ENCODE peak calls at places on chromosomes 1 and 21, in six cellular contexts. One of them, this sample, is unnamed.
A peak's percentile ranks its signal among the peaks of the same experiment; 100 is the strongest.

GRCh38 chr1:245771521-245772281 is 616.9 kb downstream of the KIF26B start:
- DNase-seq in heart right ventricle: no peak
- DNase-seq in uterus: no peak
- DNase-seq in breast epithelium: no peak
- DNase-seq in testis: no peak
- DNase-seq in naive thymus-derived CD4-positive, alpha-beta T cell: no peak
- DNase-seq in this sample: no peak

GRCh38 chr1:174153085-174153824 is 6.1 kb upstream of the RABGAP1L start:
- DNase-seq in heart right ventricle: no peak
- DNase-seq in uterus: no peak
- DNase-seq in naive thymus-derived CD4-positive, alpha-beta T cell: no peak
- DNase-seq in testis: no peak
- DNase-seq in breast epithelium: no peak
- DNase-seq in this sample: no peak

GRCh38 chr1:160455153-160455517 is 54.8 kb downstream of the VANGL2 start:
- DNase-seq in naive thymus-derived CD4-positive, alpha-beta T cell: no peak
- DNase-seq in uterus: no peak
- DNase-seq in breast epithelium: no peak
- DNase-seq in testis: no peak
- DNase-seq in heart right ventricle: no peak
- DNase-seq in this sample: no peak

GRCh38 chr1:187871177-187871576 is 1042.4 kb downstream of the PLA2G4A start:
- DNase-seq in heart right ventricle: no peak
- DNase-seq in testis: no peak
- DNase-seq in uterus: no peak
- DNase-seq in breast epithelium: no peak
- DNase-seq in naive thymus-derived CD4-positive, alpha-beta T cell: no peak
- DNase-seq in this sample: no peak

GRCh38 chr1:184614667-184615066 is 140.0 kb downstream of the EDEM3 start:
- DNase-seq in naive thymus-derived CD4-positive, alpha-beta T cell: no peak
- DNase-seq in uterus: no peak
- DNase-seq in breast epithelium: no peak
- DNase-seq in heart right ventricle: no peak
- DNase-seq in testis: no peak
- DNase-seq in this sample: no peak

GRCh38 chr1:11600901-11601300 is 53.3 kb downstream of the FBXO2 start:
- DNase-seq in naive thymus-derived CD4-positive, alpha-beta T cell: no peak
- DNase-seq in heart right ventricle: no peak
- DNase-seq in uterus: no peak
- DNase-seq in breast epithelium: no peak
- DNase-seq in testis: no peak
- DNase-seq in this sample: no peak

GRCh38 chr21:35086357-35086756 is 37.3 kb upstream of the RUNX1 start:
- DNase-seq in uterus: no peak
- DNase-seq in naive thymus-derived CD4-positive, alpha-beta T cell: no peak
- DNase-seq in testis: no peak
- DNase-seq in heart right ventricle: no peak
- DNase-seq in breast epithelium: no peak
- DNase-seq in this sample: no peak

GRCh38 chr1:176880954-176881595 is 283.4 kb downstream of the ASTN1 start:
- DNase-seq in naive thymus-derived CD4-positive, alpha-beta T cell: peak; percentile 41
- DNase-seq in uterus: peak; percentile 67
- DNase-seq in heart right ventricle: peak; percentile 60
- DNase-seq in testis: peak; percentile 89
- DNase-seq in breast epithelium: peak; percentile 28
- DNase-seq in this sample: no peak

GRCh38 chr1:31027693-31028526 is 37.6 kb downstream of the PUM1 start:
- DNase-seq in uterus: no peak
- DNase-seq in naive thymus-derived CD4-positive, alpha-beta T cell: no peak
- DNase-seq in testis: no peak
- DNase-seq in breast epithelium: no peak
- DNase-seq in heart right ventricle: no peak
- DNase-seq in this sample: no peak

GRCh38 chr1:236400061-236400638 is 6.1 kb downstream of the EDARADD start:
- DNase-seq in naive thymus-derived CD4-positive, alpha-beta T cell: no peak
- DNase-seq in heart right ventricle: no peak
- DNase-seq in testis: no peak
- DNase-seq in uterus: no peak
- DNase-seq in breast epithelium: no peak
- DNase-seq in this sample: no peak

GRCh38 chr1:72281637-72282270 is 585 bp downstream of the NEGR1 start:
- DNase-seq in testis: peak; percentile 38
- DNase-seq in heart right ventricle: no peak
- DNase-seq in breast epithelium: no peak
- DNase-seq in naive thymus-derived CD4-positive, alpha-beta T cell: peak; percentile 22
- DNase-seq in uterus: no peak
- DNase-seq in this sample: no peak

GRCh38 chr1:161730050-161730564 is 8.8 kb downstream of the FCRLB start:
- DNase-seq in heart right ventricle: no peak
- DNase-seq in breast epithelium: no peak
- DNase-seq in naive thymus-derived CD4-positive, alpha-beta T cell: peak; percentile 38
- DNase-seq in testis: no peak
- DNase-seq in uterus: no peak
- DNase-seq in this sample: no peak

GRCh38 chr21:39852726-39853510 is 14.3 kb upstream of the PCP4 start:
- DNase-seq in heart right ventricle: no peak
- DNase-seq in testis: no peak
- DNase-seq in uterus: no peak
- DNase-seq in naive thymus-derived CD4-positive, alpha-beta T cell: no peak
- DNase-seq in breast epithelium: no peak
- DNase-seq in this sample: no peak
- H3K9me3 ChIP-seq in heart right ventricle: no peaks in the 10 kb centered on the region
- H3K9me3 ChIP-seq in testis: no peaks in the 10 kb centered on the region
- H3K9me3 ChIP-seq in uterus: no peaks in the 10 kb centered on the region
- H3K9me3 ChIP-seq in naive thymus-derived CD4-positive, alpha-beta T cell: no peaks in the 10 kb centered on the region
- H3K9me3 ChIP-seq in breast epithelium: no peaks in the 10 kb centered on the region
- H3K9me3 ChIP-seq in this sample: no peaks in the 10 kb centered on the region

GRCh38 chr1:147083919-147084272 is 88.4 kb downstream of the PRKAB2 start:
- DNase-seq in breast epithelium: no peak
- DNase-seq in heart right ventricle: no peak
- DNase-seq in testis: no peak
- DNase-seq in uterus: no peak
- DNase-seq in naive thymus-derived CD4-positive, alpha-beta T cell: no peak
- DNase-seq in this sample: no peak
- H3K9me3 ChIP-seq in breast epithelium: peaks cover 5% of the 10 kb centered on the region
- H3K9me3 ChIP-seq in heart right ventricle: peaks cover 32% of the 10 kb centered on the region
- H3K9me3 ChIP-seq in testis: no peaks in the 10 kb centered on the region
- H3K9me3 ChIP-seq in uterus: no peaks in the 10 kb centered on the region
- H3K9me3 ChIP-seq in naive thymus-derived CD4-positive, alpha-beta T cell: no peaks in the 10 kb centered on the region
- H3K9me3 ChIP-seq in this sample: peaks cover 3% of the 10 kb centered on the region

GRCh38 chr21:31901342-31901741 is 28.5 kb downstream of the HUNK start:
- DNase-seq in heart right ventricle: no peak
- DNase-seq in uterus: no peak
- DNase-seq in testis: no peak
- DNase-seq in naive thymus-derived CD4-positive, alpha-beta T cell: no peak
- DNase-seq in breast epithelium: no peak
- DNase-seq in this sample: no peak
- H3K9me3 ChIP-seq in heart right ventricle: no peaks in the 10 kb centered on the region
- H3K9me3 ChIP-seq in uterus: no peaks in the 10 kb centered on the region
- H3K9me3 ChIP-seq in testis: no peaks in the 10 kb centered on the region
- H3K9me3 ChIP-seq in naive thymus-derived CD4-positive, alpha-beta T cell: no peaks in the 10 kb centered on the region
- H3K9me3 ChIP-seq in breast epithelium: no peaks in the 10 kb centered on the region
- H3K9me3 ChIP-seq in this sample: no peaks in the 10 kb centered on the region

GRCh38 chr1:228530086-228530758 is 43.0 kb downstream of the RNF187 start:
- DNase-seq in heart right ventricle: no peak
- DNase-seq in uterus: no peak
- DNase-seq in naive thymus-derived CD4-positive, alpha-beta T cell: no peak
- DNase-seq in breast epithelium: no peak
- DNase-seq in testis: no peak
- DNase-seq in this sample: no peak
- H3K9me3 ChIP-seq in heart right ventricle: peaks cover 2% of the 10 kb centered on the region
- H3K9me3 ChIP-seq in uterus: no peaks in the 10 kb centered on the region
- H3K9me3 ChIP-seq in naive thymus-derived CD4-positive, alpha-beta T cell: no peaks in the 10 kb centered on the region
- H3K9me3 ChIP-seq in breast epithelium: no peaks in the 10 kb centered on the region
- H3K9me3 ChIP-seq in testis: no peaks in the 10 kb centered on the region
- H3K9me3 ChIP-seq in this sample: no peaks in the 10 kb centered on the region

DNA sequence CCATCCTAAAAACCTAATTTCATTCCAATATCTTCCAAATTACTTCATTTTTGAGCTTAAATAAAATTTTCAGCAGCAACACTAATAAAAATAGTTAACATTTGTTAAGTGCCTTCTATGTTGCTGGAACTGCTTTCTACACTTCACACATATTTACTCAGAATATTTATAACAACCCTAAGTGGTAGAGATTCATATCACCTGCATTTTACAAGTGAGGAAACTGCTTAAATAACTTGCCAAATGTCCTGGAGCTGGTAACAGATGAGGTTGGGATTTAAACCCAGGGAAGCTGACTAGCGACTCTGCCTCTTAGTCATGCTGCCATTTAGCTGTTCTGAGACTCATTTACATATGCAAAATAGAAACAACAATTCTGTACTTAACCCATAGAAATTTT is 86.1 kb upstream of the PBX1 start:
- DNase-seq in heart right ventricle: no peak
- DNase-seq in breast epithelium: no peak
- DNase-seq in naive thymus-derived CD4-positive, alpha-beta T cell: no peak
- DNase-seq in testis: no peak
- DNase-seq in uterus: no peak
- DNase-seq in this sample: no peak
- H3K9me3 ChIP-seq in heart right ventricle: no peaks in the 10 kb centered on the region
- H3K9me3 ChIP-seq in breast epithelium: no peaks in the 10 kb centered on the region
- H3K9me3 ChIP-seq in naive thymus-derived CD4-positive, alpha-beta T cell: no peaks in the 10 kb centered on the region
- H3K9me3 ChIP-seq in testis: no peaks in the 10 kb centered on the region
- H3K9me3 ChIP-seq in uterus: no peaks in the 10 kb centered on the region
- H3K9me3 ChIP-seq in this sample: no peaks in the 10 kb centered on the region

GRCh38 chr1:238468068-238468467 is 577.3 kb upstream of the ZP4 start:
- DNase-seq in naive thymus-derived CD4-positive, alpha-beta T cell: no peak
- DNase-seq in breast epithelium: no peak
- DNase-seq in uterus: no peak
- DNase-seq in heart right ventricle: no peak
- DNase-seq in testis: no peak
- DNase-seq in this sample: no peak
- H3K9me3 ChIP-seq in naive thymus-derived CD4-positive, alpha-beta T cell: no peaks in the 10 kb centered on the region
- H3K9me3 ChIP-seq in breast epithelium: no peaks in the 10 kb centered on the region
- H3K9me3 ChIP-seq in uterus: no peaks in the 10 kb centered on the region
- H3K9me3 ChIP-seq in heart right ventricle: no peaks in the 10 kb centered on the region
- H3K9me3 ChIP-seq in testis: no peaks in the 10 kb centered on the region
- H3K9me3 ChIP-seq in this sample: no peaks in the 10 kb centered on the region

GRCh38 chr1:46770541-46770940 is 28.3 kb upstream of the CYP4B1 start:
- DNase-seq in naive thymus-derived CD4-positive, alpha-beta T cell: no peak
- DNase-seq in uterus: no peak
- DNase-seq in breast epithelium: no peak
- DNase-seq in heart right ventricle: no peak
- DNase-seq in testis: no peak
- DNase-seq in this sample: no peak

GRCh38 chr1:46772571-46772970 is 26.3 kb upstream of the CYP4B1 start:
- DNase-seq in naive thymus-derived CD4-positive, alpha-beta T cell: no peak
- DNase-seq in uterus: no peak
- DNase-seq in heart right ventricle: no peak
- DNase-seq in breast epithelium: no peak
- DNase-seq in testis: no peak
- DNase-seq in this sample: no peak

GRCh38 chr1:46767649-46768282 is 31.1 kb upstream of the CYP4B1 start:
- DNase-seq in testis: no peak
- DNase-seq in heart right ventricle: no peak
- DNase-seq in breast epithelium: no peak
- DNase-seq in uterus: no peak
- DNase-seq in naive thymus-derived CD4-positive, alpha-beta T cell: no peak
- DNase-seq in this sample: no peak

GRCh38 chr1:46768445-46768844 is 30.4 kb upstream of the CYP4B1 start:
- DNase-seq in testis: no peak
- DNase-seq in uterus: no peak
- DNase-seq in heart right ventricle: no peak
- DNase-seq in breast epithelium: no peak
- DNase-seq in naive thymus-derived CD4-positive, alpha-beta T cell: no peak
- DNase-seq in this sample: no peak

DNA sequence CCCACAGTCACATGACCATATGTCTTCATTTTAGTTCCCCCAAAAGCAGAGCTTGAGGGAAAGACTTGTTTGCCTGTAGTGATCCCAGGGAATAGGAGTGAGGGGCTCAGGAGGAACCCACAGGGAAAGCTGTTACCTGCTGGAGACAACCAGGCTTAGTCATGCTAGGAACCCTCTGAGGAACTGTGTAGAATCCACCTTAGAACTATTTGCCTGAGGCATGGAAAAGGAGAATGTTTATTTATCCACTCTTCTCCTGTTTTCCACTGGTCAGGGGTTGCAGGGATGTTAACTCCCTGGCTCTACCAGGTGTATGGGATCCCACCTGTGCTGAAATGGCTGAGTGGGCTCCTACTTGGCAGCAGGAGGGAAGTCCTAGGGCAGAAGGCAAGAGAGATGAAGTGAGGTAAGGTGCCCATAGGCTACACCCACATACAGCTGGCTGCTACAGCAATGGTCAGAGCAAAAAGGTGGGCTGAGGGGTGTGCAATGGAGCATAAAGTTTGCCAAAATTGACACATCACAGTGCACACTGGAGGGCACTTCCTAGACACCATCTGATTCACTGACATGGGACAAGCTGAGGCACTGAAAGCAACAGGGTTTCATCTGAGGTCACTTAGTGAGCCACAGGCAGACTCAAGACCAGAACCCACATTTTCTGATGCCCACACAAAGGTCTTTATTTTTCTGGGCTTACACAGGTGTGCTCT is 29.7 kb upstream of the CYP4B1 start:
- DNase-seq in heart right ventricle: no peak
- DNase-seq in uterus: no peak
- DNase-seq in naive thymus-derived CD4-positive, alpha-beta T cell: no peak
- DNase-seq in testis: no peak
- DNase-seq in breast epithelium: no peak
- DNase-seq in this sample: no peak
- H3K9me3 ChIP-seq in heart right ventricle: peaks cover 49% of the 10 kb centered on the region
- H3K9me3 ChIP-seq in uterus: no peaks in the 10 kb centered on the region
- H3K9me3 ChIP-seq in naive thymus-derived CD4-positive, alpha-beta T cell: no peaks in the 10 kb centered on the region
- H3K9me3 ChIP-seq in testis: no peaks in the 10 kb centered on the region
- H3K9me3 ChIP-seq in breast epithelium: peaks cover 11% of the 10 kb centered on the region
- H3K9me3 ChIP-seq in this sample: peaks cover 4% of the 10 kb centered on the region

This sample was measured in T-helper 17 cell.